ENCODE peak calls at places on chromosomes 3 and 15, in five cellular contexts. K is C1 segment of cervical spinal cord, W is activated gamma-delta T cell treated with Interleukin-2 at 50 U/mL for 16 hours, Y is neural crest cell, S is Caki2. B is an unnamed sample.

GRCh38 chr15:45377630-45378148 is 655 bp downstream of the GATM start:
- DNase-seq in Y (no peak), K (peak), W (no peak), S (no peak), B (no peak)

GRCh38 chr3:49654955-49655556 is 19.1 kb upstream of the APEH start:
- DNase-seq in S (no peak), W (no peak), K (no peak), Y (no peak), B (no peak)

GRCh38 chr3:47416041-47416440 is 35.2 kb downstream of the PTPN23 start:
- DNase-seq in Y (no peak), K (no peak), S (no peak), W (no peak), B (no peak)

GRCh38 chr15:70478251-70478990 is 284.9 kb downstream of the UACA start:
- DNase-seq in K (no peak), W (no peak), Y (no peak), S (peak), B (no peak)

GRCh38 chr3:192422321-192422997 is 304.9 kb downstream of the FGF12 start:
- DNase-seq in K (no peak), W (no peak), S (peak), Y (no peak), B (no peak)

GRCh38 chr3:123067689-123068226 is 933 bp downstream of the PDIA5 start:
- DNase-seq in W (no peak), K (no peak), S (peak), Y (no peak), B (no peak)

GRCh38 chr15:92091155-92091734 is 237.7 kb downstream of the SLCO3A1 start:
- DNase-seq in Y (peak), S (no peak), K (peak), W (no peak), B (no peak)

GRCh38 chr3:33644598-33644997 is 73.5 kb downstream of the CLASP2 start:
- DNase-seq in K (peak), Y (no peak), S (no peak), W (no peak), B (no peak)

GRCh38 chr3:4986611-4987373 is 7.6 kb downstream of the BHLHE40 start:
- DNase-seq in Y (peak), W (peak), K (peak), S (peak), B (peak)

GRCh38 chr3:78742041-78742440 is 1025.8 kb downstream of the ROBO1 start:
- DNase-seq in S (no peak), Y (no peak), K (no peak), W (no peak), B (no peak)

GRCh38 chr15:100667405-100668320 is 65.3 kb downstream of the ASB7 start:
- DNase-seq in Y (no peak), W (no peak), S (no peak), K (no peak), B (no peak)

GRCh38 chr3:62918131-62918530 is 42.9 kb upstream of the CADPS start:
- DNase-seq in S (no peak), K (no peak), W (no peak), Y (no peak), B (no peak)

GRCh38 chr15:64249842-64250575 is 87.2 kb upstream of the PPIB start:
- DNase-seq in K (no peak), W (no peak), Y (no peak), S (no peak), B (no peak)

GRCh38 chr15:25787381-25787780 is 75.7 kb downstream of the ATP10A start:
- DNase-seq in K (no peak), W (no peak), Y (no peak), S (no peak), B (no peak)

GRCh38 chr3:39141211-39141995 is 12.0 kb downstream of the CSRNP1 start:
- DNase-seq in W (no peak), Y (no peak), K (peak), S (peak), B (no peak)

B was measured in NK-92 treated with Interleukin-12 subunit alpha and Interleukin-12 subunit beta, amount 100 ng/mL, for 24 hours.